ENCODE peak calls at places on chromosomes 5 and 9, in four cellular contexts. L is DND-41; G is naive thymus-derived CD4-positive, alpha-beta T cell; I is colonic mucosa. F is an unnamed sample.

GRCh38 chr5:57878301-57878722 is 395.7 kb upstream of the ACTBL2 start:
- DNase-seq in G (no peak), L (no peak), I (no peak), F (no peak)

GRCh38 chr5:180332051-180332517 is 21.1 kb downstream of the GFPT2 start:
- DNase-seq in L (no peak), I (no peak), G (no peak), F (no peak)

GRCh38 chr9:18544456-18544855 is 70.5 kb downstream of the ADAMTSL1 start:
- DNase-seq in G (no peak), L (no peak), I (no peak), F (no peak)

GRCh38 chr9:129166962-129167557 is 11.0 kb downstream of the IER5L start:
- DNase-seq in L (peak; percentile 70), I (peak; percentile 95), G (no peak), F (no peak)

GRCh38 chr5:14268738-14269137 is 125.6 kb downstream of the TRIO start:
- DNase-seq in G (no peak), I (no peak), L (no peak), F (no peak)

GRCh38 chr9:113558632-113559502 is 95.3 kb downstream of the RGS3 start:
- DNase-seq in I (peak; percentile 47), G (no peak), L (no peak), F (no peak)

GRCh38 chr5:177553671-177554429 is 513 bp downstream of the FAM193B start:
- DNase-seq in G (no peak), L (peak; percentile 54), I (peak; percentile 61), F (no peak)

GRCh38 chr5:36602711-36603321 is 3.6 kb upstream of the SLC1A3 start:
- DNase-seq in G (no peak), L (no peak), I (no peak), F (no peak)

GRCh38 chr5:133527311-133527710 is 85.0 kb downstream of the FSTL4 start:
- DNase-seq in I (no peak), G (no peak), L (no peak), F (no peak)

GRCh38 chr9:37289631-37290030 is 132.9 kb upstream of the GRHPR start:
- DNase-seq in G (no peak), L (no peak), I (no peak), F (no peak)
- H3K4me3 ChIP-seq in G (no peak overlapping the region), L (no peak overlapping the region), I (no peak overlapping the region), F (no peak overlapping the region)

GRCh38 chr5:945691-946541 is 53.2 kb downstream of the TRIP13 start:
- DNase-seq in G (no peak), L (no peak), I (no peak), F (no peak)
- H3K4me3 ChIP-seq in G (no peak overlapping the region), L (no peak overlapping the region), I (no peak overlapping the region), F (no peak overlapping the region)

GRCh38 chr9:33159760-33160127 is 7.4 kb downstream of the B4GALT1 start:
- DNase-seq in G (peak; percentile 62), L (no peak), I (peak; percentile 54), F (peak; percentile 79)

GRCh38 chr9:33162721-33163311 is 4.3 kb downstream of the B4GALT1 start:
- DNase-seq in L (no peak), G (no peak), I (peak; percentile 58), F (no peak)

GRCh38 chr9:33163433-33164137 is 3.6 kb downstream of the B4GALT1 start:
- DNase-seq in I (peak; percentile 28), G (no peak), L (no peak), F (no peak)

GRCh38 chr9:33161011-33161588 is 6.0 kb downstream of the B4GALT1 start:
- DNase-seq in L (no peak), G (no peak), I (peak; percentile 68), F (peak; percentile 41)

DNA sequence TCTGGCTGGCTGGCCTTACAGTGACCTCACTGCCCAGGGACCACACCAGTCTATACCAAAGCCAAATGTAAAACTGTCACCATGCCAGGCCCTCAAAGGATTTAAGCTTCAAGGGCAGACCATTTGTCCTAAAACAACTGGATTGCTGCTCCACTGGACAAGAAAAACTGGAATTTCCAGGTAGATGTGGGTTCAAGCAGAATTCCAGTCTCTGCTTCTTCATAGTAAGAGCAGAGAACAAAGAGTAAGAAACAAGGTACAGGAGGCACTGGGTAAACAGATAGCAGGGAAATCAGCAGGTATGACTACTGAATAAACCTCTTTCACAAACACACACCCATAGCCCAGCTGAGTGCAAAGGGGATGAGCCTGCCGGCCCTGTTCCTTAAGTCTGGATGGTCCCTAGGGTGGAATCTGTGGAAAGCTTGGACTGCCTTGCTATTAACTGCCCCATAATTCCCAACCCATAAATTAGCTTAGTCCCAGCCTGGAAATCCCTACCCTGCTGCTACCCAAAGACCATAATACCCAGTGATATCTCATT is 5.5 kb downstream of the B4GALT1 start:
- DNase-seq in L (no peak), G (no peak), I (peak; percentile 75), F (no peak)
- H3K4me3 ChIP-seq in L (no peak overlapping the region), G (no peak overlapping the region), I (no peak overlapping the region), F (peak overlapping the region; percentile 23)

DNA sequence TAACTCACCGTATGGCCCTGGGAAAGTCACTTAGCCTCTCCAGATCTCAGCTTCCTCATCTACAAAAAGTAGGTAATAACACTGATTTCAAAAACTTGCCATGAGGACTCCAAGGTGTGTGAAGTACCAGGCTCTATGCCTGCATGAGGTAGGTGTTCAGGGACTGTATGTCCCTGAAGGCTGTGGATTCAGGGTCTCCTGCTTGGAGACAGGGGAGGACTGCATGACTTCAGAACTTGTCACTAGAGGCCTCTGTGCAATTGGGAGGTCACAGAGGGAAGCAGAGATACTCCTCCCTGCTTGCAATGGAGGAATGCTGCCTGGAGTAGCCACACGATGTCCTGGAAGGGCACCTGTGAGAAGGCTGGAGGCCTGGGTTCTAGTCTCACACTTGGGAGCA is 2.2 kb downstream of the PDGFRB start:
- DNase-seq in G (no peak), L (no peak), I (no peak), F (no peak)
- H3K4me3 ChIP-seq in G (no peak overlapping the region), L (no peak overlapping the region), I (peak overlapping the region; percentile 11), F (no peak overlapping the region)

GRCh38 chr5:78908173-78908901 is 76.8 kb downstream of the ARSB start:
- DNase-seq in G (no peak), L (no peak), I (peak; percentile 64), F (no peak)
- H3K4me3 ChIP-seq in G (no peak overlapping the region), L (no peak overlapping the region), I (no peak overlapping the region), F (no peak overlapping the region)

DNA sequence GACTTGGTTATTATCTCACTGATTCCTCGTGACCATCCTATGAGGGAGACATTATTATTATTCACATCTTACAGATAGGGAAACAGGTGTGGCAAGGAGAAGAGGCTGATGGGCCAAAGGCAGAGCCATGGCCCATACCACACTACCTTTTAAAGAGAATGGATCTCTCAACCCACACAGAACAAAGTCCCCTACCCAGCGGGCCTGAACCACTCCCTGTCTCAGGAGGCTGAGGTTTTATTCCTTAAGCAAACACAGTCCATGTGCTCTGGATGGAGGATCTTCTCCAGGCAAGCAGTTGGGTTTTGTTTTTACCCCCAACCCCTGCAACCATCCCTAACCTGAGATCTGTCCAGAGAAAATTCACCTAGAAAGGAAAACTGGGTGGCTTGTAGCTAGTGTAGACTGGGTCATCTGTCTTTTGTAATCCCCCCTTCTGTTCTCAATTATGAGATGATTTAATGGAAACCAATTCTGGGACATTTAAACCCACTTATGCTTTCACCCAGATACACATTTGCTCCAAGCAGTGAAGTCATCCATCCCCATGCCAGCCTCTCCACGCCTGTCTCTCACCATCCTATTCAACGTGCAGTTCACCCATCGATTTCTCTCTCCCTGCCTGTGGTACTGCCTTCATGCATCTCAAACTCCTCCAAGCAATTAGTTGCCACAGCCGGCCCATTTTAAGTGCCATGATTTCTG is 2.0 kb downstream of the PHF19 start:
- DNase-seq in G (no peak), I (peak; percentile 55), L (no peak), F (no peak)
- H3K4me3 ChIP-seq in G (no peak overlapping the region), I (no peak overlapping the region), L (peak overlapping the region; percentile 74), F (peak overlapping the region; percentile 6)

GRCh38 chr9:120714088-120714845 is at the start of gene MEGF9:
- DNase-seq in I (peak; percentile 99), L (peak; percentile 95), G (peak; percentile 96), F (peak; percentile 95)

GRCh38 chr9:120711841-120712538 is 2.3 kb downstream of the MEGF9 start:
- DNase-seq in G (no peak), L (peak; percentile 16), I (no peak), F (no peak)

GRCh38 chr9:120713257-120714087 is 798 bp downstream of the MEGF9 start:
- DNase-seq in L (peak; percentile 13), G (no peak), I (peak; percentile 39), F (peak; percentile 8)

GRCh38 chr9:120711354-120711753 is 2.9 kb downstream of the MEGF9 start:
- DNase-seq in L (no peak), G (no peak), I (no peak), F (no peak)

GRCh38 chr9:120712539-120713031 is 1.7 kb downstream of the MEGF9 start:
- DNase-seq in I (no peak), G (no peak), L (no peak), F (no peak)
- H3K4me3 ChIP-seq in I (peak overlapping the region; percentile 66), G (peak overlapping the region; percentile 85), L (peak overlapping the region; percentile 93), F (peak overlapping the region; percentile 74)

GRCh38 chr5:5295361-5295760 is 127.1 kb upstream of the ICE1 start:
- DNase-seq in L (no peak), I (no peak), G (no peak), F (no peak)

GRCh38 chr5:5294429-5294828 is 128.0 kb upstream of the ICE1 start:
- DNase-seq in I (no peak), G (no peak), L (no peak), F (no peak)

GRCh38 chr5:5291357-5291756 is 131.1 kb upstream of the ICE1 start:
- DNase-seq in G (no peak), L (no peak), I (no peak), F (no peak)

GRCh38 chr5:5290674-5291334 is 131.7 kb upstream of the ICE1 start:
- DNase-seq in I (no peak), L (no peak), G (no peak), F (no peak)

DNA sequence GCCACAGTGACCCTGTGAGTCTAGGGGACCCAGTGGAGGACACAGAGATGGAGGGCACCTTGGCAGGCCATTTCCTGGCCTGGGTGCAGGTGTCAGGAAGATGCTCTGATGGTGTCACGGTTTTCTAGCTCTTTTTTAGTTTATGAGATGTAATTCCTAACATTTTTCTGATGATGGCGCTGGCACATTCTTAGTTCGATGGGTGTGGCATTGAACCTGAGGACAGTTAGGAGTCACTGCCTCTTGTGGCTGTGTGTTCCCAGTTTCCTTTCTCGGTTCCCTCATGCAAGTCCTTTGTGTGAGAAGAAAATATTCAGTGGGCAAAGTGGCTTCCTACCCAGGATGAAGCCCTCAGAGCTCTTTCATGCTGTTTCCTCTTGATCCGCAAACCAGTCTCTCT is 129.4 kb upstream of the ICE1 start:
- DNase-seq in L (no peak), G (no peak), I (no peak), F (no peak)
- H3K4me3 ChIP-seq in L (no peak overlapping the region), G (no peak overlapping the region), I (no peak overlapping the region), F (no peak overlapping the region)

GRCh38 chr5:59893436-59894227 is at the start of gene PDE4D:
- DNase-seq in G (no peak), L (no peak), I (peak; percentile 25), F (no peak)

GRCh38 chr5:59897075-59897474 is 3.5 kb upstream of the PDE4D start:
- DNase-seq in G (no peak), L (no peak), I (no peak), F (no peak)

GRCh38 chr5:59887274-59887673 is 6.3 kb downstream of the PDE4D start:
- DNase-seq in I (no peak), G (no peak), L (no peak), F (no peak)

DNA sequence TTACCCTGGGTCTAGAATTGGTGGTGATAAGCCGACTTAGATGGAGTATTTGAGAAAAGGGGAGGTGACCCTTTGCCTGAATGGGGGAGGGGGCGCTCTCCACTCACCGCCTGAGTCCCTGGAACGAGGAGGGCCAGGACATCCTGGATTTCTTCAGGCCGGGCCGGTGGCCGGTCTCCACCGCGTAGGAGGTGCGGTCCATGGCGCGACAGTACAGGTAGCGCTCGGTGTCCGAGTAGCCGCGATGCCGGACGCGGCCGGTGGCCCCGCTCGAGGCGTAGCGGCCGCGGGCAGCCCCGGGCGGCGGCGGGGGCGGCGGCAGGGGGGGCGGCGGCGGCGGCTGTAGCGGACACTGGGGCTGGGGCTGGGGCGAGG is 478 bp downstream of the PDE4D start:
- DNase-seq in L (no peak), I (no peak), G (no peak), F (no peak)
- H3K4me3 ChIP-seq in L (no peak overlapping the region), I (no peak overlapping the region), G (no peak overlapping the region), F (no peak overlapping the region)

F was measured in CD8-positive, alpha-beta memory T cell.